ENCODE peak calls at places on chromosomes 7 and 10, in four cellular contexts. H is foreskin keratinocyte, V is H9, N is cardiac fibroblast. Q is an unnamed sample.

GRCh38 chr7:78261302-78261701 is 462.7 kb downstream of the PHTF2 start:
- DNase-seq in H (no peak), V (no peak), N (no peak), Q (no peak)

GRCh38 chr7:45682358-45682735 is 108.2 kb downstream of the ADCY1 start:
- DNase-seq in H (no peak), V (peak), N (no peak), Q (peak)

GRCh38 chr10:125720002-125720382 is 483 bp downstream of the EDRF1 start:
- DNase-seq in H (no peak), V (no peak), N (peak), Q (no peak)

GRCh38 chr10:29858352-29859267 is 200.8 kb downstream of the JCAD start:
- DNase-seq in H (peak), V (peak), N (peak), Q (peak)

GRCh38 chr7:42915356-42915755 is 3.5 kb upstream of the C7orf25 start:
- DNase-seq in H (no peak), V (no peak), N (peak), Q (no peak)

GRCh38 chr7:140229591-140230516 is 53.1 kb upstream of the KDM7A start:
- DNase-seq in H (no peak), V (peak), N (no peak), Q (no peak)

GRCh38 chr10:6878067-6878412 is 298.0 kb upstream of the PRKCQ start:
- DNase-seq in H (no peak), V (peak), N (no peak), Q (no peak)

GRCh38 chr10:97572214-97572989 is at the start of gene ANKRD2:
- DNase-seq in H (peak), V (peak), N (peak), Q (peak)

GRCh38 chr10:13309792-13310191 is 9.9 kb upstream of the PHYH start:
- DNase-seq in H (no peak), V (no peak), N (no peak), Q (no peak)

GRCh38 chr7:8442814-8443304 is 9.4 kb downstream of the NXPH1 start:
- DNase-seq in H (peak), V (peak), N (peak), Q (no peak)

GRCh38 chr10:102832248-102832647 is 5.0 kb downstream of the CYP17A1 start:
- DNase-seq in H (no peak), V (no peak), N (no peak), Q (no peak)

GRCh38 chr7:79282882-79283602 is 170.4 kb downstream of the MAGI2 start:
- DNase-seq in H (peak), V (no peak), N (peak), Q (no peak)

GRCh38 chr10:111488668-111489067 is 411.8 kb downstream of the ADRA2A start:
- DNase-seq in H (no peak), V (no peak), N (no peak), Q (no peak)

GRCh38 chr7:69599879-69600764 is 1.8 kb downstream of the AUTS2 start:
- DNase-seq in H (no peak), V (no peak), N (no peak), Q (no peak)

GRCh38 chr10:31142026-31142425 is 110.4 kb upstream of the ZNF438 start:
- DNase-seq in H (peak), V (no peak), N (peak), Q (no peak)

GRCh38 chr7:82805527-82805960 is 357.1 kb downstream of the PCLO start:
- DNase-seq in H (peak), V (no peak), N (peak), Q (no peak)

GRCh38 chr7:77316219-77316978 is 99.8 kb downstream of the GSAP start:
- DNase-seq in H (no peak), V (no peak), N (no peak), Q (no peak)

GRCh38 chr10:97197030-97197500 is 11.3 kb upstream of the SLIT1 start:
- DNase-seq in H (no peak), V (no peak), N (no peak), Q (no peak)

GRCh38 chr7:96998333-96998732 is 7.0 kb upstream of the DLX6 start:
- DNase-seq in H (no peak), V (peak), N (no peak), Q (no peak)

GRCh38 chr10:112424658-112425057 is 22.1 kb downstream of the ZDHHC6 start:
- DNase-seq in H (no peak), V (no peak), N (no peak), Q (no peak)

GRCh38 chr7:129343099-129343700 is 91.0 kb upstream of the STRIP2 start:
- DNase-seq in H (peak), V (no peak), N (peak), Q (no peak)

GRCh38 chr10:35506741-35507140 is 98.4 kb upstream of the GJD4 start:
- DNase-seq in H (no peak), V (no peak), N (no peak), Q (no peak)

GRCh38 chr10:132762267-132762666 is 23.7 kb downstream of the NKX6-2 start:
- DNase-seq in H (no peak), V (no peak), N (no peak), Q (no peak)

GRCh38 chr7:27166475-27167169 is 1.3 kb upstream of the HOXA9 start:
- DNase-seq in H (peak), V (no peak), N (no peak), Q (no peak)

GRCh38 chr10:84845628-84846261 is 517.4 kb downstream of the CCSER2 start:
- DNase-seq in H (no peak), V (peak), N (no peak), Q (no peak)

GRCh38 chr10:62093863-62094291 is 174.8 kb downstream of the RTKN2 start:
- DNase-seq in H (peak), V (no peak), N (peak), Q (no peak)

GRCh38 chr7:55092186-55092976 is 73.6 kb downstream of the EGFR start:
- DNase-seq in H (no peak), V (no peak), N (no peak), Q (no peak)

GRCh38 chr7:80204919-80205318 is 70.3 kb downstream of the GNAI1 start:
- DNase-seq in H (no peak), V (no peak), N (no peak), Q (no peak)

GRCh38 chr10:48792687-48793096 is 108.0 kb downstream of the WDFY4 start:
- DNase-seq in H (peak), V (no peak), N (peak), Q (peak)

GRCh38 chr10:63977329-63977923 is 456.2 kb downstream of the REEP3 start:
- DNase-seq in H (peak), V (peak), N (peak), Q (no peak)

DNA sequence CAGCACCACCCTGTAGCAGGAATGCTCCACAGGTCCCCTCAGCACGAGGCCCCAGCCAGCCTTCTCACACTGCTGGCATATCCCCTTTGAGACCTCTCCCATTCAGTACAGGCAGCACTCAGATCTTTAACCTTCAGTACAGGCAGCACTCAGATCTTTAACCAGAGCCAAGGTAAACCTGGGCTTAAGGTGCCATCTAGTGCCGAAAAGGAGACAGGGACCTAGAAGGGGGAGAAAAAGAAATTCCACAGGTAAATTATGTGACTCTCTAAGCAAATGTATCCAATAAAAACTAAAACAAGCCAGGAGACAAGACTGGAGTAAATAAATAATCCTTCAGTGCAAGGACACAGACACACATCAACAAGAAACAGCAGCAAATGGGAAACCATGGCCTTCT is 358.6 kb downstream of the PTPRN2 start:
- DNase-seq in H (no peak), V (peak), N (no peak), Q (no peak)
- TF ChIP-seq CTCF in H (no peak), V (peak), N (no peak), Q (no peak)

GRCh38 chr10:95290801-95291633 is at the start of gene PDLIM1:
- DNase-seq in H (peak), V (peak), N (peak), Q (peak)
- TF ChIP-seq CTCF in H (peak), V (peak), N (no peak), Q (no peak)

DNA sequence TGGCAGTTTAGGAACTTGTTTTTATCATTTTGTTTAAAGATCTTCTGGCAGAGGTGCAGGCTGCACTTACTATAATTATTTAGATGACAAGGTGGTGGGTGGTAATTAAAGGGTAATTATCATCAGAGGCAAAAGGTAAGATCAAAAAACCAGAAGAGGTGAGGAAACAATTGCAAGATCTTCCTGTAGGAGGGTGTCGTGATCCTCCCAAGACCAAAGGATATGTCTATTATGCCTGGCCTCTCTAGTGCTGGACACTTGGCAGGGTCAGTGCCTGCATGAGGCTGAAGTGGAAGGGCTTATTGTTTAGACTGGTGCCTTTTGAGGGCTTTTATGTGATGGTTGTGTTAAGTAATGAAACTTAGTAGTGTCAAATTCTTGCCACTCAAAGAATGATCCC is 1.8 kb upstream of the WAPL start:
- DNase-seq in H (no peak), V (no peak), N (peak), Q (no peak)
- TF ChIP-seq CTCF in H (peak), V (peak), N (peak), Q (no peak)

GRCh38 chr7:101156277-101156676 is 2.0 kb downstream of the AP1S1 start:
- DNase-seq in H (no peak), V (no peak), N (peak), Q (no peak)
- TF ChIP-seq CTCF in H (peak), V (peak), N (peak), Q (no peak)

GRCh38 chr7:25725483-25725882 is 426.5 kb upstream of the NFE2L3 start:
- DNase-seq in H (no peak), V (no peak), N (no peak), Q (no peak)

GRCh38 chr7:25716421-25716820 is 435.6 kb upstream of the NFE2L3 start:
- DNase-seq in H (peak), V (no peak), N (no peak), Q (no peak)

GRCh38 chr7:25726180-25726579 is 425.8 kb upstream of the NFE2L3 start:
- DNase-seq in H (no peak), V (peak), N (no peak), Q (no peak)

GRCh38 chr7:25722856-25723255 is 429.1 kb upstream of the NFE2L3 start:
- DNase-seq in H (no peak), V (no peak), N (no peak), Q (no peak)

GRCh38 chr7:25720427-25720826 is 431.6 kb upstream of the NFE2L3 start:
- DNase-seq in H (peak), V (no peak), N (peak), Q (no peak)
- TF ChIP-seq CTCF in H (peak), V (peak), N (peak), Q (no peak)

DNA sequence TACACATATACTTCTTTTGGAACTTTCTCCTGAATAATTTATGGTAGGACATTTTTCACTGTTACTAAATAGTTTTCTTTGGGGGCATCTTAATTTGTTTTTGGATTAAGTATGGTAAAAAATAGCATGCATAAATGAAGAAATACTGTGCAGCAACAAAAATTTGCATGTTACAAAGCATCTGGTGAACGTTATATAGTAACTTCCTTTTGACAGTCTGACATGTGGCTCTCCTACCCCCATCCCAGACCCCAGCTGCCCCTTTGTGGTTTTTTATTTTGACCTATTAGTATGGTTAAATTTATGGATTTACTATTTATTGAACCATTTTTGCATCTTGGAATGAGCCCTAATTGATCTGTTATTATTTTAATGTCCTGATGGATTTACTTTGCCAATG is 9.9 kb downstream of the TASOR2 start:
- DNase-seq in H (no peak), V (no peak), N (no peak), Q (no peak)
- TF ChIP-seq CTCF in H (no peak), V (no peak), N (no peak), Q (no peak)

DNA sequence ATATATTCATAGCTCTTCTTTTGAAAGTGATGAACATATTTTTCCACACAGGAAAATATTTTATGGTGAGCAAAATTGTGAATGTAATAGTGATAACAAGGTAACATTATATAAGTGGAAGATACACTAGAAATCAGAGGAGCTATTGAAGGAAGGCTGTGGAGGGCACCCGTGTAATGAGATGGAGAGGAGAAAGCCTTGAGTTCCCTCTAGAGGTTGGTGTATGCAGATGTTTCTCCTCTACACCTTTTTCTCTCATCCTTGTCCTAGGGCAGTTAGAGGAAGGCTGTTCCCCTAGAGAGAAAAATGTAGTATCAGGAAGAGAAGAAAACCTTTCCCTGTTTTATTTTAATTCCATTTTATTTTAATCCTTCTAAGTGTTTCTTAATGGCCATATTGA is 54.6 kb upstream of the NRG3 start:
- DNase-seq in H (no peak), V (no peak), N (peak), Q (no peak)
- TF ChIP-seq CTCF in H (no peak), V (peak), N (peak), Q (no peak)

DNA sequence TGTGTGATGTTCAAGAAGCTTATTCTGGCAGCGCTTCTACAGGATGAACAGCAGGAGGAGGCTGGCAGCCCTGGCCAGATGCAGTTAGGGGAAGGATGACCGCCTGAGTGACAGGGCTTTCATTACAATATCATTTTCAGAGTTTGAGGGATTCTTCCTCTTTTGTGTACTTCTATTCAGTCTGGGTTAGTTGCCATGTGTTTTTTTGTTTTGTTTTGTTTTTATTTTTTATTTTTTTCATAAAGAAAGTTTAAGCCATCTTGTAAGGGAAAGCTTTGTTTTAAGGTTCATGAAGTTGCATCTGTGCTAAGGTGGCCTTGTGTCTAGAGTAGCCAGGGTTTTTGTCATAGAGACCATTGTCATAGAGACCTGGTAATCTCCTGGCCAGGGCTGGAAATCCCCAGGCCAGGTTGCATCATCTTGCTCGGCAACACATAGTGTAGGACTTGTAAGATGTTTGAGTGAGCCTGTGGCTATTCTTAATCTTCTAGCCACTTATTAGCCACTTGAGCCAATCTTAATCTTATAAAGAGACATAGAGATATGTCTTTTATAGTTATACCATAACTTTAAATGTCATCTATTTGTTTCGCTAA is 230.5 kb upstream of the TMEM229A start:
- DNase-seq in H (peak), V (peak), N (peak), Q (no peak)
- TF ChIP-seq CTCF in H (no peak), V (peak), N (no peak), Q (no peak)